ENCODE peak calls at places on chromosomes 2 and 18, in four cellular contexts. L is neuronal stem cell, M is pancreas, I is fibroblast of lung. W is an unnamed sample.
A peak's percentile ranks its signal among the peaks of the same experiment; 100 is the strongest.

GRCh38 chr2:204228169-204228940 is 291.8 kb downstream of the ICOS start:
- DNase-seq in L (peak; percentile 75), M (no peak), I (no peak), W (no peak)

GRCh38 chr2:24262571-24262970 is 87.7 kb downstream of the FAM228A start:
- DNase-seq in L (no peak), M (no peak), I (peak; percentile 10), W (peak; percentile 82)

GRCh38 chr18:3148930-3149535 is 70.7 kb downstream of the MYOM1 start:
- DNase-seq in L (no peak), M (no peak), I (peak; percentile 3), W (no peak)

GRCh38 chr2:148402786-148403185 is 241.8 kb upstream of the EPC2 start:
- DNase-seq in L (no peak), M (no peak), I (no peak), W (no peak)

GRCh38 chr2:127361929-127362328 is 25.8 kb downstream of the MAP3K2 start:
- DNase-seq in L (no peak), M (no peak), I (peak; percentile 38), W (no peak)

GRCh38 chr2:111669928-111670695 is 213.9 kb downstream of the ANAPC1 start:
- DNase-seq in L (no peak), M (no peak), I (no peak), W (no peak)

GRCh38 chr2:207121784-207122183 is 44.0 kb downstream of the KLF7 start:
- DNase-seq in L (no peak), M (no peak), I (peak; percentile 90), W (peak; percentile 81)

GRCh38 chr18:13183790-13184189 is 34.8 kb upstream of the LDLRAD4 start:
- DNase-seq in L (no peak), M (no peak), I (no peak), W (no peak)

GRCh38 chr18:46283268-46283667 is 179.1 kb downstream of the HAUS1 start:
- DNase-seq in L (no peak), M (no peak), I (peak; percentile 54), W (no peak)

GRCh38 chr2:70011335-70011734 is 49.9 kb upstream of the ASPRV1 start:
- DNase-seq in L (no peak), M (no peak), I (no peak), W (no peak)

GRCh38 chr18:46623541-46623940 is 33.5 kb downstream of the LOXHD1 start:
- DNase-seq in L (no peak), M (no peak), I (no peak), W (no peak)

GRCh38 chr18:34695300-34695699 is 14.8 kb upstream of the DTNA start:
- DNase-seq in L (no peak), M (no peak), I (no peak), W (no peak)

GRCh38 chr2:102425441-102426132 is 2.6 kb downstream of the IL18RAP start:
- DNase-seq in L (no peak), M (no peak), I (no peak), W (no peak)
- H3K4me3 ChIP-seq in L (no peak overlapping the region), M (no peak overlapping the region), I (no peak overlapping the region), W (no peak overlapping the region)

DNA sequence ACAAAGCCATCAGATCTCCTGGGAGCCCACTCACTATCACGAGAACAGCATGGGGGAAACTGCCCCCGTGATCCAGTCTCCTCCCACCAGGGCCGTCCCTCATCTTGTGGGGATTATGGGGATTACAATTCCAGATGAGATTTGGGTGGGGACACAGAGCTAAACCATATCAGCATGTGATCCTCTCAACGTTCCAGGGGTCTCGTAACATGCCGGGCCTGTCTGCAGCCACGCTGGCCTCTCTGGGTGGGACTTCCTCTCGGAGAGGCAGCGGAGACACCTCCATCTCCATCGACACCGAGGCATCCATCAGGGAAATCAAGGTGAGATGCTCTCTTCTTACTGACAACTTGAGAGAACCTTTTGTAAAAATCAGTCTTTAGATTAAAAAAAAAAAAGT is 49.6 kb upstream of the RBM44 start:
- DNase-seq in L (no peak), M (no peak), I (no peak), W (no peak)
- H3K4me3 ChIP-seq in L (peak overlapping the region; percentile 39), M (no peak overlapping the region), I (no peak overlapping the region), W (no peak overlapping the region)

GRCh38 chr2:98483257-98483861 is 38.7 kb downstream of the INPP4A start:
- DNase-seq in L (no peak), M (no peak), I (no peak), W (no peak)
- H3K4me3 ChIP-seq in L (no peak overlapping the region), M (no peak overlapping the region), I (no peak overlapping the region), W (no peak overlapping the region)

DNA sequence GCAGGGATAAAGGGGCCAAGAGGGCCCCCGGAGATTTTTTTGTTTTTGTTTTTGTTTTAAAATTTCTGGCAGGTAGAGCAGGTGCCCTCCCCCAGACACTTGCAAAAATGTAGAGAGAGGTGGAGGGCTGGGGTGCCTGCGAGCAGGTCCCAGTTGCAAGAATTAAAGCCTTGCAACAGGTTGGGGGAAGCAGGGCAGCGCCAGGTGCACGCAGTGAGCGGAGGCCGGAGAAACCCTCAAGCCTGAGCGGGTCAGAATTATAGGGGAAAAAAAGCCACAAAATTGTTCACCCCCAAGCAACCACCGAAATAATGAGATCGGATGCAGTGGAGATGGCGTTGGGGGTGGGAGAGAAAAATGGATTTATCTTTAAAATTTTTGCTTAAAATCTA is 527 bp downstream of the IGFBP5 start:
- DNase-seq in L (no peak), M (no peak), I (no peak), W (no peak)
- H3K4me3 ChIP-seq in L (peak overlapping the region; percentile 94), M (peak overlapping the region; percentile 23), I (peak overlapping the region; percentile 90), W (peak overlapping the region; percentile 68)

DNA sequence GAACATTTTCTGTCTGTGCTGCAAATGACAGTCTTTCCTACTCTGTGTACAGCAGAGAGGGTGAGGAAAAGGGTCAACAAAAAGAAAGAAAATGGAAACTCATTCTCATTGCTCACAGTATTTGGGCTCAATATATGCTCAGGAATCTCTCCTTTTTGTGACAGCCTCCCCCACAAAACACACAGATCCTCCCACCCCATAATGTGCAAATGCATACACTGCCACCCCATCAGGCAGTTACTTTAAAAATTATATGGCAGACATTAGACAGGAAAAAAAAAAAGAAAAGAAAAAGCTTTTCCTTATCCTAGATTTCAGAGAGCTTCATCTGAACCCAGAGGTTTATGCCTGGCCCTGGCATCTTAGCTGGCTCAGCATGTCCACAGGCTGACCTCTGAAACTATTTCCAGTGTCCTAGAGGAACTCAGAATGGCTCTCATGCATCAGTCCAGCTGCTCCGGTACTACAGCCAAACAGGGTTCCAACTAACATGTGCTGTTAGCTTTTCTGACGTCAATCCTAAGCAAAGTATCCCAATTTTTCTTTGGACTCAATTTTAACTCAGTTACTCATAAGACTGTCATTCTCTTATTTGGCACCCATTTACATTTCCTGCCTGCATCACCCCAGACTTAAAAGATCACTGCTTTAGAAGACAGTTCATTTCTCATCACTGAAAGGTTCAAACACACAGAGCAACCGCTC is 105.9 kb downstream of the RBMS1 start:
- DNase-seq in L (no peak), M (no peak), I (peak; percentile 99), W (peak; percentile 100)
- H3K4me3 ChIP-seq in L (no peak overlapping the region), M (no peak overlapping the region), I (peak overlapping the region; percentile 23), W (peak overlapping the region; percentile 22)